ENCODE peak calls at places on chromosomes 6 and 20, in ten cellular contexts. One of them, this sample, is unnamed.

GRCh38 chr6:83546636-83547035 is 34.3 kb downstream of the PRSS35 start:
- DNase-seq in breast epithelium: no peak
- DNase-seq in nephron progenitor cell: no peak
- DNase-seq in ovary: no peak
- DNase-seq in GM19239: no peak
- DNase-seq in NCI-H748 treated with DMSO at 0.1 percent for 48 hours: no peak
- DNase-seq in G401: no peak
- DNase-seq in hepatocyte: peak
- DNase-seq in stimulated activated CD8-positive, alpha-beta memory T cell treated with anti-CD3 and anti-CD28 coated beads, Interleukin-15, amount 100 ng/mL, for 4 hours: no peak
- DNase-seq in posterior cingulate gyrus: no peak
- DNase-seq in this sample: no peak

GRCh38 chr20:45501600-45501999 is 13.8 kb downstream of the SPINT3 start:
- DNase-seq in breast epithelium: no peak
- DNase-seq in stimulated activated CD8-positive, alpha-beta memory T cell treated with anti-CD3 and anti-CD28 coated beads, Interleukin-15, amount 100 ng/mL, for 4 hours: no peak
- DNase-seq in ovary: no peak
- DNase-seq in hepatocyte: no peak
- DNase-seq in posterior cingulate gyrus: no peak
- DNase-seq in G401: no peak
- DNase-seq in nephron progenitor cell: no peak
- DNase-seq in NCI-H748 treated with DMSO at 0.1 percent for 48 hours: no peak
- DNase-seq in GM19239: no peak
- DNase-seq in this sample: no peak

GRCh38 chr6:155100087-155100486 is 105.0 kb downstream of the TIAM2 start:
- DNase-seq in breast epithelium: no peak
- DNase-seq in ovary: peak
- DNase-seq in GM19239: no peak
- DNase-seq in nephron progenitor cell: no peak
- DNase-seq in NCI-H748 treated with DMSO at 0.1 percent for 48 hours: no peak
- DNase-seq in posterior cingulate gyrus: no peak
- DNase-seq in G401: peak
- DNase-seq in stimulated activated CD8-positive, alpha-beta memory T cell treated with anti-CD3 and anti-CD28 coated beads, Interleukin-15, amount 100 ng/mL, for 4 hours: no peak
- DNase-seq in hepatocyte: no peak
- DNase-seq in this sample: no peak

GRCh38 chr6:129498556-129498940 is 211.4 kb downstream of the ARHGAP18 start:
- DNase-seq in stimulated activated CD8-positive, alpha-beta memory T cell treated with anti-CD3 and anti-CD28 coated beads, Interleukin-15, amount 100 ng/mL, for 4 hours: no peak
- DNase-seq in GM19239: no peak
- DNase-seq in posterior cingulate gyrus: no peak
- DNase-seq in hepatocyte: no peak
- DNase-seq in NCI-H748 treated with DMSO at 0.1 percent for 48 hours: no peak
- DNase-seq in ovary: no peak
- DNase-seq in G401: no peak
- DNase-seq in breast epithelium: no peak
- DNase-seq in nephron progenitor cell: no peak
- DNase-seq in this sample: no peak

GRCh38 chr6:110581682-110582081 is 105.3 kb upstream of the SLC22A16 start:
- DNase-seq in stimulated activated CD8-positive, alpha-beta memory T cell treated with anti-CD3 and anti-CD28 coated beads, Interleukin-15, amount 100 ng/mL, for 4 hours: no peak
- DNase-seq in GM19239: no peak
- DNase-seq in G401: no peak
- DNase-seq in ovary: no peak
- DNase-seq in breast epithelium: no peak
- DNase-seq in nephron progenitor cell: no peak
- DNase-seq in posterior cingulate gyrus: no peak
- DNase-seq in NCI-H748 treated with DMSO at 0.1 percent for 48 hours: no peak
- DNase-seq in hepatocyte: no peak
- DNase-seq in this sample: no peak

GRCh38 chr20:49631074-49631716 is 63.3 kb upstream of the PTGIS start:
- DNase-seq in NCI-H748 treated with DMSO at 0.1 percent for 48 hours: no peak
- DNase-seq in breast epithelium: no peak
- DNase-seq in hepatocyte: no peak
- DNase-seq in G401: no peak
- DNase-seq in ovary: peak
- DNase-seq in stimulated activated CD8-positive, alpha-beta memory T cell treated with anti-CD3 and anti-CD28 coated beads, Interleukin-15, amount 100 ng/mL, for 4 hours: no peak
- DNase-seq in GM19239: no peak
- DNase-seq in nephron progenitor cell: no peak
- DNase-seq in posterior cingulate gyrus: no peak
- DNase-seq in this sample: no peak

GRCh38 chr20:23156170-23156841 is 70.2 kb upstream of the CD93 start:
- DNase-seq in GM19239: no peak
- DNase-seq in nephron progenitor cell: no peak
- DNase-seq in breast epithelium: no peak
- DNase-seq in stimulated activated CD8-positive, alpha-beta memory T cell treated with anti-CD3 and anti-CD28 coated beads, Interleukin-15, amount 100 ng/mL, for 4 hours: no peak
- DNase-seq in ovary: no peak
- DNase-seq in G401: no peak
- DNase-seq in NCI-H748 treated with DMSO at 0.1 percent for 48 hours: no peak
- DNase-seq in hepatocyte: no peak
- DNase-seq in posterior cingulate gyrus: no peak
- DNase-seq in this sample: no peak

GRCh38 chr6:81751388-81752083 is 945 bp downstream of the TENT5A start:
- DNase-seq in ovary: peak
- DNase-seq in hepatocyte: peak
- DNase-seq in breast epithelium: peak
- DNase-seq in stimulated activated CD8-positive, alpha-beta memory T cell treated with anti-CD3 and anti-CD28 coated beads, Interleukin-15, amount 100 ng/mL, for 4 hours: no peak
- DNase-seq in NCI-H748 treated with DMSO at 0.1 percent for 48 hours: peak
- DNase-seq in GM19239: no peak
- DNase-seq in posterior cingulate gyrus: peak
- DNase-seq in nephron progenitor cell: peak
- DNase-seq in G401: peak
- DNase-seq in this sample: peak

GRCh38 chr20:41006936-41007871 is 21.4 kb upstream of the TOP1 start:
- DNase-seq in hepatocyte: no peak
- DNase-seq in breast epithelium: no peak
- DNase-seq in NCI-H748 treated with DMSO at 0.1 percent for 48 hours: no peak
- DNase-seq in stimulated activated CD8-positive, alpha-beta memory T cell treated with anti-CD3 and anti-CD28 coated beads, Interleukin-15, amount 100 ng/mL, for 4 hours: no peak
- DNase-seq in posterior cingulate gyrus: no peak
- DNase-seq in GM19239: no peak
- DNase-seq in G401: no peak
- DNase-seq in ovary: no peak
- DNase-seq in nephron progenitor cell: no peak
- DNase-seq in this sample: no peak

GRCh38 chr6:3848380-3848779 is 793 bp upstream of the FAM50B start:
- DNase-seq in G401: no peak
- DNase-seq in GM19239: no peak
- DNase-seq in hepatocyte: no peak
- DNase-seq in nephron progenitor cell: no peak
- DNase-seq in NCI-H748 treated with DMSO at 0.1 percent for 48 hours: no peak
- DNase-seq in breast epithelium: no peak
- DNase-seq in ovary: no peak
- DNase-seq in posterior cingulate gyrus: no peak
- DNase-seq in stimulated activated CD8-positive, alpha-beta memory T cell treated with anti-CD3 and anti-CD28 coated beads, Interleukin-15, amount 100 ng/mL, for 4 hours: no peak
- DNase-seq in this sample: no peak

GRCh38 chr20:7736336-7736735 is 203.9 kb downstream of the HAO1 start:
- DNase-seq in stimulated activated CD8-positive, alpha-beta memory T cell treated with anti-CD3 and anti-CD28 coated beads, Interleukin-15, amount 100 ng/mL, for 4 hours: no peak
- DNase-seq in breast epithelium: no peak
- DNase-seq in NCI-H748 treated with DMSO at 0.1 percent for 48 hours: no peak
- DNase-seq in ovary: no peak
- DNase-seq in nephron progenitor cell: no peak
- DNase-seq in G401: no peak
- DNase-seq in hepatocyte: no peak
- DNase-seq in GM19239: no peak
- DNase-seq in posterior cingulate gyrus: no peak
- DNase-seq in this sample: no peak

GRCh38 chr6:159061805-159062563 is 17.2 kb upstream of the TAGAP start:
- DNase-seq in NCI-H748 treated with DMSO at 0.1 percent for 48 hours: no peak
- DNase-seq in GM19239: no peak
- DNase-seq in stimulated activated CD8-positive, alpha-beta memory T cell treated with anti-CD3 and anti-CD28 coated beads, Interleukin-15, amount 100 ng/mL, for 4 hours: no peak
- DNase-seq in breast epithelium: no peak
- DNase-seq in hepatocyte: no peak
- DNase-seq in ovary: no peak
- DNase-seq in G401: no peak
- DNase-seq in posterior cingulate gyrus: no peak
- DNase-seq in nephron progenitor cell: no peak
- DNase-seq in this sample: no peak

GRCh38 chr6:5866547-5867051 is 140.1 kb downstream of the NRN1 start:
- DNase-seq in hepatocyte: peak
- DNase-seq in G401: no peak
- DNase-seq in GM19239: no peak
- DNase-seq in posterior cingulate gyrus: no peak
- DNase-seq in breast epithelium: no peak
- DNase-seq in NCI-H748 treated with DMSO at 0.1 percent for 48 hours: peak
- DNase-seq in ovary: no peak
- DNase-seq in stimulated activated CD8-positive, alpha-beta memory T cell treated with anti-CD3 and anti-CD28 coated beads, Interleukin-15, amount 100 ng/mL, for 4 hours: peak
- DNase-seq in nephron progenitor cell: no peak
- DNase-seq in this sample: no peak

GRCh38 chr20:18719426-18719825 is 94.2 kb upstream of the SCP2D1 start:
- DNase-seq in ovary: no peak
- DNase-seq in breast epithelium: no peak
- DNase-seq in GM19239: no peak
- DNase-seq in hepatocyte: no peak
- DNase-seq in stimulated activated CD8-positive, alpha-beta memory T cell treated with anti-CD3 and anti-CD28 coated beads, Interleukin-15, amount 100 ng/mL, for 4 hours: no peak
- DNase-seq in nephron progenitor cell: no peak
- DNase-seq in G401: no peak
- DNase-seq in NCI-H748 treated with DMSO at 0.1 percent for 48 hours: no peak
- DNase-seq in posterior cingulate gyrus: no peak
- DNase-seq in this sample: no peak

GRCh38 chr6:117677553-117678131 is 2.4 kb downstream of the NUS1 start:
- DNase-seq in hepatocyte: no peak
- DNase-seq in ovary: no peak
- DNase-seq in posterior cingulate gyrus: no peak
- DNase-seq in GM19239: no peak
- DNase-seq in nephron progenitor cell: no peak
- DNase-seq in NCI-H748 treated with DMSO at 0.1 percent for 48 hours: no peak
- DNase-seq in breast epithelium: no peak
- DNase-seq in stimulated activated CD8-positive, alpha-beta memory T cell treated with anti-CD3 and anti-CD28 coated beads, Interleukin-15, amount 100 ng/mL, for 4 hours: no peak
- DNase-seq in G401: peak
- DNase-seq in this sample: no peak

GRCh38 chr6:106581468-106581867 is 47.8 kb downstream of the RTN4IP1 start:
- DNase-seq in GM19239: no peak
- DNase-seq in posterior cingulate gyrus: no peak
- DNase-seq in breast epithelium: no peak
- DNase-seq in nephron progenitor cell: no peak
- DNase-seq in NCI-H748 treated with DMSO at 0.1 percent for 48 hours: no peak
- DNase-seq in hepatocyte: no peak
- DNase-seq in ovary: no peak
- DNase-seq in G401: no peak
- DNase-seq in stimulated activated CD8-positive, alpha-beta memory T cell treated with anti-CD3 and anti-CD28 coated beads, Interleukin-15, amount 100 ng/mL, for 4 hours: no peak
- DNase-seq in this sample: no peak

GRCh38 chr20:35899064-35899463 is 55.2 kb downstream of the SCAND1 start:
- DNase-seq in NCI-H748 treated with DMSO at 0.1 percent for 48 hours: no peak
- DNase-seq in G401: no peak
- DNase-seq in stimulated activated CD8-positive, alpha-beta memory T cell treated with anti-CD3 and anti-CD28 coated beads, Interleukin-15, amount 100 ng/mL, for 4 hours: no peak
- DNase-seq in breast epithelium: no peak
- DNase-seq in nephron progenitor cell: no peak
- DNase-seq in hepatocyte: no peak
- DNase-seq in GM19239: no peak
- DNase-seq in ovary: no peak
- DNase-seq in posterior cingulate gyrus: no peak
- DNase-seq in this sample: no peak

GRCh38 chr6:132244744-132245143 is 156.5 kb downstream of the MOXD1 start:
- DNase-seq in GM19239: no peak
- DNase-seq in posterior cingulate gyrus: no peak
- DNase-seq in NCI-H748 treated with DMSO at 0.1 percent for 48 hours: no peak
- DNase-seq in G401: no peak
- DNase-seq in breast epithelium: no peak
- DNase-seq in ovary: no peak
- DNase-seq in hepatocyte: no peak
- DNase-seq in stimulated activated CD8-positive, alpha-beta memory T cell treated with anti-CD3 and anti-CD28 coated beads, Interleukin-15, amount 100 ng/mL, for 4 hours: no peak
- DNase-seq in nephron progenitor cell: no peak
- DNase-seq in this sample: no peak

GRCh38 chr6:170117111-170117972 is 173.5 kb downstream of the DLL1 start:
- DNase-seq in NCI-H748 treated with DMSO at 0.1 percent for 48 hours: no peak
- DNase-seq in stimulated activated CD8-positive, alpha-beta memory T cell treated with anti-CD3 and anti-CD28 coated beads, Interleukin-15, amount 100 ng/mL, for 4 hours: no peak
- DNase-seq in nephron progenitor cell: no peak
- DNase-seq in breast epithelium: peak
- DNase-seq in posterior cingulate gyrus: peak
- DNase-seq in ovary: no peak
- DNase-seq in G401: no peak
- DNase-seq in GM19239: no peak
- DNase-seq in hepatocyte: no peak
- DNase-seq in this sample: no peak

GRCh38 chr20:57717797-57718196 is 8.0 kb upstream of the PMEPA1 start:
- DNase-seq in ovary: no peak
- DNase-seq in hepatocyte: no peak
- DNase-seq in stimulated activated CD8-positive, alpha-beta memory T cell treated with anti-CD3 and anti-CD28 coated beads, Interleukin-15, amount 100 ng/mL, for 4 hours: no peak
- DNase-seq in G401: no peak
- DNase-seq in breast epithelium: no peak
- DNase-seq in GM19239: no peak
- DNase-seq in posterior cingulate gyrus: no peak
- DNase-seq in nephron progenitor cell: no peak
- DNase-seq in NCI-H748 treated with DMSO at 0.1 percent for 48 hours: peak
- DNase-seq in this sample: no peak

GRCh38 chr20:15406072-15406471 is 1068.7 kb upstream of the FLRT3 start:
- DNase-seq in posterior cingulate gyrus: no peak
- DNase-seq in GM19239: no peak
- DNase-seq in NCI-H748 treated with DMSO at 0.1 percent for 48 hours: no peak
- DNase-seq in G401: no peak
- DNase-seq in nephron progenitor cell: no peak
- DNase-seq in breast epithelium: no peak
- DNase-seq in stimulated activated CD8-positive, alpha-beta memory T cell treated with anti-CD3 and anti-CD28 coated beads, Interleukin-15, amount 100 ng/mL, for 4 hours: no peak
- DNase-seq in hepatocyte: no peak
- DNase-seq in ovary: no peak
- DNase-seq in this sample: no peak